ENCODE peak calls at places on chromosome 1, in seven cellular contexts. One of them, this sample, is unnamed.

GRCh38 chr1:173015629-173016028 is 35.1 kb downstream of the TNFSF18 start:
- DNase-seq in pancreas: no peak
- DNase-seq in IMR-90: no peak
- DNase-seq in astrocyte: no peak
- DNase-seq in tibial nerve: no peak
- DNase-seq in mammary epithelial cell: no peak
- DNase-seq in GM23338: no peak
- DNase-seq in this sample: no peak

GRCh38 chr1:17128361-17128760 is 9.1 kb upstream of the PADI2 start:
- DNase-seq in pancreas: no peak
- DNase-seq in IMR-90: peak
- DNase-seq in astrocyte: peak
- DNase-seq in tibial nerve: peak
- DNase-seq in mammary epithelial cell: peak
- DNase-seq in GM23338: peak
- DNase-seq in this sample: no peak

GRCh38 chr1:49036700-49037099 is 260.0 kb upstream of the BEND5 start:
- DNase-seq in pancreas: no peak
- DNase-seq in IMR-90: no peak
- DNase-seq in astrocyte: no peak
- DNase-seq in tibial nerve: no peak
- DNase-seq in mammary epithelial cell: no peak
- DNase-seq in GM23338: peak
- DNase-seq in this sample: no peak

GRCh38 chr1:9553736-9554144 is 14.5 kb downstream of the SLC25A33 start:
- DNase-seq in pancreas: no peak
- DNase-seq in IMR-90: no peak
- DNase-seq in astrocyte: no peak
- DNase-seq in tibial nerve: no peak
- DNase-seq in mammary epithelial cell: no peak
- DNase-seq in GM23338: no peak
- DNase-seq in this sample: no peak

GRCh38 chr1:67060811-67061218 is 6.9 kb upstream of the SLC35D1 start:
- DNase-seq in pancreas: no peak
- DNase-seq in IMR-90: peak
- DNase-seq in astrocyte: peak
- DNase-seq in tibial nerve: no peak
- DNase-seq in mammary epithelial cell: peak
- DNase-seq in GM23338: no peak
- DNase-seq in this sample: no peak

GRCh38 chr1:150207278-150207971 is 28.5 kb downstream of the ANP32E start:
- DNase-seq in pancreas: no peak
- DNase-seq in IMR-90: no peak
- DNase-seq in astrocyte: no peak
- DNase-seq in tibial nerve: no peak
- DNase-seq in mammary epithelial cell: no peak
- DNase-seq in GM23338: no peak
- DNase-seq in this sample: no peak

GRCh38 chr1:36947384-36947783 is 86.9 kb downstream of the GRIK3 start:
- DNase-seq in pancreas: no peak
- DNase-seq in IMR-90: no peak
- DNase-seq in astrocyte: no peak
- DNase-seq in tibial nerve: no peak
- DNase-seq in mammary epithelial cell: no peak
- DNase-seq in GM23338: peak
- DNase-seq in this sample: no peak

GRCh38 chr1:240111558-240111957 is 19.9 kb downstream of the FMN2 start:
- DNase-seq in pancreas: no peak
- DNase-seq in IMR-90: no peak
- DNase-seq in astrocyte: no peak
- DNase-seq in tibial nerve: no peak
- DNase-seq in mammary epithelial cell: no peak
- DNase-seq in GM23338: peak
- DNase-seq in this sample: no peak

GRCh38 chr1:178389441-178389840 is 107.3 kb downstream of the CLEC20A start:
- DNase-seq in pancreas: no peak
- DNase-seq in IMR-90: peak
- DNase-seq in astrocyte: no peak
- DNase-seq in tibial nerve: no peak
- DNase-seq in mammary epithelial cell: no peak
- DNase-seq in GM23338: no peak
- DNase-seq in this sample: no peak

GRCh38 chr1:80534606-80535360 is 1266.0 kb upstream of the ADGRL2 start:
- DNase-seq in pancreas: no peak
- DNase-seq in IMR-90: peak
- DNase-seq in astrocyte: peak
- DNase-seq in tibial nerve: no peak
- DNase-seq in mammary epithelial cell: peak
- DNase-seq in GM23338: no peak
- DNase-seq in this sample: no peak

GRCh38 chr1:152112101-152112884 is 3.0 kb downstream of the TCHH start:
- DNase-seq in pancreas: no peak
- DNase-seq in IMR-90: peak
- DNase-seq in astrocyte: peak
- DNase-seq in tibial nerve: no peak
- DNase-seq in mammary epithelial cell: peak
- DNase-seq in GM23338: peak
- DNase-seq in this sample: no peak

GRCh38 chr1:45827256-45827655 is 23.8 kb downstream of the MAST2 start:
- DNase-seq in pancreas: no peak
- DNase-seq in IMR-90: no peak
- DNase-seq in astrocyte: no peak
- DNase-seq in tibial nerve: no peak
- DNase-seq in mammary epithelial cell: no peak
- DNase-seq in GM23338: no peak
- DNase-seq in this sample: no peak

GRCh38 chr1:88562991-88563390 is 121.1 kb upstream of the PKN2 start:
- DNase-seq in pancreas: no peak
- DNase-seq in IMR-90: no peak
- DNase-seq in astrocyte: no peak
- DNase-seq in tibial nerve: no peak
- DNase-seq in mammary epithelial cell: no peak
- DNase-seq in GM23338: peak
- DNase-seq in this sample: no peak

GRCh38 chr1:10640079-10640578 is 156.3 kb downstream of the CASZ1 start:
- DNase-seq in pancreas: peak
- DNase-seq in IMR-90: no peak
- DNase-seq in astrocyte: no peak
- DNase-seq in tibial nerve: no peak
- DNase-seq in mammary epithelial cell: no peak
- DNase-seq in GM23338: peak
- DNase-seq in this sample: no peak

GRCh38 chr1:247373721-247374141 is 42.1 kb upstream of the ZNF496 start:
- DNase-seq in pancreas: no peak
- DNase-seq in IMR-90: peak
- DNase-seq in astrocyte: no peak
- DNase-seq in tibial nerve: peak
- DNase-seq in mammary epithelial cell: peak
- DNase-seq in GM23338: peak
- DNase-seq in this sample: peak

GRCh38 chr1:25795955-25796806 is 3.8 kb upstream of the SELENON start:
- DNase-seq in pancreas: no peak
- DNase-seq in IMR-90: no peak
- DNase-seq in astrocyte: no peak
- DNase-seq in tibial nerve: no peak
- DNase-seq in mammary epithelial cell: peak
- DNase-seq in GM23338: no peak
- DNase-seq in this sample: no peak

GRCh38 chr1:12525311-12526181 is 92.5 kb downstream of the DHRS3 start:
- DNase-seq in pancreas: peak
- DNase-seq in IMR-90: no peak
- DNase-seq in astrocyte: no peak
- DNase-seq in tibial nerve: peak
- DNase-seq in mammary epithelial cell: no peak
- DNase-seq in GM23338: no peak
- DNase-seq in this sample: no peak

GRCh38 chr1:202589190-202589680 is 121.0 kb downstream of the SYT2 start:
- DNase-seq in pancreas: no peak
- DNase-seq in IMR-90: peak
- DNase-seq in astrocyte: peak
- DNase-seq in tibial nerve: peak
- DNase-seq in mammary epithelial cell: peak
- DNase-seq in GM23338: peak
- DNase-seq in this sample: no peak

DNA sequence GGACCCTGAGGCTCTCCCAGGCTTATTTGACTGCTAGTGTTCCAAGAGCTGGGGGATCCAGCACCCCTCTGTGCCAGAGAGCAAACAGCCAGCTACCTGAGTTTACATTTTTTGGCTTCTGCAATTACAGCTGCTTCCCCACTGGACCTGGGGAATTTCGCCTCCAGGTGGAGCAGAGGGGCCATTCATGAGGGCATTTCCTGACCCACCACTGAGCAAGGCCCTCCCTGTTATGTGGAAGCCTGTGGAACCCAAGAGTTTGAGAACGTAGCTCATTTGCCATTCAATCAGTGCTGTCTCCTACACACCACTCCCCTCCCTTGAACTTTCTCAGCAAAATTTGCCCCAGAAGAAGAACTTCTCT is 42.7 kb upstream of the TMEM51 start:
- DNase-seq in pancreas: no peak
- DNase-seq in IMR-90: no peak
- DNase-seq in astrocyte: no peak
- DNase-seq in tibial nerve: no peak
- DNase-seq in mammary epithelial cell: no peak
- DNase-seq in GM23338: peak
- DNase-seq in this sample: no peak
- TF ChIP-seq CTCF in pancreas: no peak
- TF ChIP-seq CTCF in IMR-90: no peak
- TF ChIP-seq CTCF in astrocyte: no peak
- TF ChIP-seq CTCF in tibial nerve: no peak
- TF ChIP-seq CTCF in mammary epithelial cell: no peak
- TF ChIP-seq CTCF in GM23338: peak
- TF ChIP-seq CTCF in this sample: no peak

DNA sequence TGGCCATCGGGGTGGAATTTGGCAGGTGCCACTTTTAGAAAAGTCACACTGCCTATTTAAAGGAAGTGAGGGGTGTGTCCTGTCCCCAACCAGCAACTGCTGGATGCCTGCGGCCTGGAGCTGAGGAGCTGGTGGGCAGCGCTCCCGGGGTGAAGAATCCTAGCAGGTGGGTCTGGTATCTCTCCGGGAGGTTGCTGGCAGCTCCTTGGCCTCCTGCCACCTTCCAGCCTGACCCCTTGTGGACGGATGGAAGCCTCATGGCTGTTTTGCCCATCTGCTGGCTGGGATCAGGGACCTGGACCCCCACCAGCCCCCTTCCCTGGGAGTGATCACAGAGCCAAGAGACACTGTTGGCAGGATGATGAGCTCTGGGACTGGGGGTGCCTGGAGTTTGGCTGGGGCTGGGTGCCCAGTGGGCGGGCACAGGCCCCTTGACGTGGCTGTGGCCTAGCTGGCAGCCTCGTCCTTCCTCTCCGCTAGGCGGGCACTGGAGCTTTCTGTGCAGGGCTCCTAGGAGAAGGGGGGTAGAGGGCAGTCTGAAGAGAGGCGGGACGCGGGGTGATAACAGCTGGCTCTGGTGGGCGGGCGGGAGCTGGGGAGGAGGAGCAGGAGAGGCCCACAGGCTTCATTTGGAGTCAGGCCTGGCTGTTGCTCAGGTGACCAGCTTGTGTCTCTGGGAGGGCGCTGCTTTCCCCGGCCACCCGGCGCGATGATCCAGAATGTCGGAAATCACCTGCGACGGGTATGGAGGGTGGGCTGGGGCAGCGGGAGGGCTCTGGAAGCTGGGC is at the start of gene ACOT11:
- DNase-seq in pancreas: peak
- DNase-seq in IMR-90: peak
- DNase-seq in astrocyte: peak
- DNase-seq in tibial nerve: peak
- DNase-seq in mammary epithelial cell: no peak
- DNase-seq in GM23338: peak
- DNase-seq in this sample: no peak
- TF ChIP-seq CTCF in pancreas: peak
- TF ChIP-seq CTCF in IMR-90: peak
- TF ChIP-seq CTCF in astrocyte: no peak
- TF ChIP-seq CTCF in tibial nerve: peak
- TF ChIP-seq CTCF in mammary epithelial cell: peak
- TF ChIP-seq CTCF in GM23338: peak
- TF ChIP-seq CTCF in this sample: no peak

DNA sequence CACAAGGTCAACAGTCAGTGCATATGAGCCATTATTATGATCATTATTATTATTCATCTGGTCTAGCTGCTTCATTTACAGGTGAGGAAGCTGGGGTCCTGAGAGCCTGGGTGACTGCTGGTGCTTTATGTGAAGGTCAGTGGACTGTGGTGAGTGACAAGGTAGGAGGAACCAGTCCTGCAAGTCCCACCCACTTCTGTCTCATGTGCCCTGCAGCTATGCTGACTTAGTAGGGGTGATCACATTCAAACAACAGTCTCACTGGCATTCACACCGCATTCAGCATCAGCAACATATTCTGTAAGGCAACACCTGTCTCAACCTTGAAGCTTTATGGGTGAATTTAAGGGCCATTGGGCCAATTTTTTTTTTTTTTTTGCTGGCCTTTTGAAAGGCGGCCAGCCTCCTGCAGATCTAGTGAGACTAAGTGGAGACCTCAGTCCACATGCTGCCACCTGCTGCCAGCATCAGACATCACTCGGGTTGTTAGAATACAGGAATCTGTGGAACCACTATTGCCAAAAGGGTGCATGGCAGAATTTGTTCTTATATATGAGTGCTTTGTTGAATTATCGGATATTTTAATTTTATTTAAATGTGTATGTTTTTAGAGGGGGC is 59.9 kb upstream of the CACNA1E start:
- DNase-seq in pancreas: no peak
- DNase-seq in IMR-90: peak
- DNase-seq in astrocyte: peak
- DNase-seq in tibial nerve: peak
- DNase-seq in mammary epithelial cell: peak
- DNase-seq in GM23338: peak
- DNase-seq in this sample: no peak
- TF ChIP-seq CTCF in pancreas: peak
- TF ChIP-seq CTCF in IMR-90: peak
- TF ChIP-seq CTCF in astrocyte: peak
- TF ChIP-seq CTCF in tibial nerve: no peak
- TF ChIP-seq CTCF in mammary epithelial cell: peak
- TF ChIP-seq CTCF in GM23338: peak
- TF ChIP-seq CTCF in this sample: no peak

GRCh38 chr1:50747394-50747793 is 212.7 kb downstream of the FAF1 start:
- DNase-seq in pancreas: no peak
- DNase-seq in IMR-90: no peak
- DNase-seq in astrocyte: no peak
- DNase-seq in tibial nerve: no peak
- DNase-seq in mammary epithelial cell: no peak
- DNase-seq in GM23338: no peak
- DNase-seq in this sample: no peak

DNA sequence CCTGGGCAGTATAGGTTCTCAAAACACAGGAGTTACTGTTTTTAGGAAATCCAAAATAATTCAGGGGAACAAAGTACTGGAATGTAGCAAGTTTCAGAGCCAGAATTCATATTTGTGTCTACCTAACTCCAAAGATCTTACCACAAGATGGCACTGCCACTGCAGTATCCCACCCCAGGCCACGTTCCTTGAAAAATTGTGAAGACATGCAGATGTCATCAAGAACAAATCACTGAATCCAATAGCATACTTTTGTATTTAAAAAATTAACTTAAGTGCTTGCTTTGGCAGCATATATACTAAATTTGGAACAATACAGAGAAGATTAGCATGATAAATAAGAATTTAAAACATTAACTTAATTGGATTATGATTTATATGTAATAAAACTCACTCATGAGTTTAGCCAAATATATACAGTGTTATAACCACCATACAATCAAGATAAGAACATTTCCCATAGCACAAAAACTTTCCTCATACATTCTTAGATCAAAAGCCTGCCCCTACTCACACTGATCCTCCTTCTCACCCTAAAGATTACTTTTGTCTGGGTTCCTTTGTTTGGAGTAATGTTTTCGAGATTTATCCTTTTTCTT is 209.9 kb downstream of the FAF1 start:
- DNase-seq in pancreas: no peak
- DNase-seq in IMR-90: peak
- DNase-seq in astrocyte: peak
- DNase-seq in tibial nerve: peak
- DNase-seq in mammary epithelial cell: peak
- DNase-seq in GM23338: peak
- DNase-seq in this sample: no peak
- TF ChIP-seq CTCF in pancreas: no peak
- TF ChIP-seq CTCF in IMR-90: peak
- TF ChIP-seq CTCF in astrocyte: peak
- TF ChIP-seq CTCF in tibial nerve: no peak
- TF ChIP-seq CTCF in mammary epithelial cell: peak
- TF ChIP-seq CTCF in GM23338: peak
- TF ChIP-seq CTCF in this sample: no peak

This sample was measured in activated B cell treated with CpG ODN at 0.5 μM for 24 hours.